ENCODE peak calls at places on chromosomes 12 and 14, in ten cellular contexts. One of them, this sample, is unnamed.

GRCh38 chr12:75909714-75910451 is 121.7 kb downstream of the PHLDA1 start:
- DNase-seq in NCI-H2081: peak; percentile 45
- DNase-seq in islet precursor cell: no peak
- DNase-seq in left lung: no peak
- DNase-seq in fibroblast of lung: no peak
- DNase-seq in osteocyte: no peak
- DNase-seq in stimulated activated CD4-positive, alpha-beta T cell treated with anti-CD3 and anti-CD28 coated beads, Interleukin-15, amount 100 ng/mL, for 24 hours: no peak
- DNase-seq in posterior cingulate gyrus: no peak
- DNase-seq in activated CD4-positive, alpha-beta T cell treated with anti-CD3 and anti-CD28 coated beads for 24 hours: no peak
- DNase-seq in IMR-90: no peak
- DNase-seq in this sample: no peak

GRCh38 chr14:20632831-20633771 is 8.4 kb downstream of the OR6S1 start:
- DNase-seq in NCI-H2081: peak; percentile 55
- DNase-seq in islet precursor cell: peak; percentile 93
- DNase-seq in left lung: no peak
- DNase-seq in fibroblast of lung: peak; percentile 82
- DNase-seq in osteocyte: no peak
- DNase-seq in stimulated activated CD4-positive, alpha-beta T cell treated with anti-CD3 and anti-CD28 coated beads, Interleukin-15, amount 100 ng/mL, for 24 hours: peak; percentile 80
- DNase-seq in posterior cingulate gyrus: peak; percentile 39
- DNase-seq in activated CD4-positive, alpha-beta T cell treated with anti-CD3 and anti-CD28 coated beads for 24 hours: peak; percentile 52
- DNase-seq in IMR-90: peak; percentile 85
- DNase-seq in this sample: peak; percentile 92

GRCh38 chr14:73323889-73324535 is 86.7 kb downstream of the PAPLN start:
- DNase-seq in NCI-H2081: no peak
- DNase-seq in islet precursor cell: no peak
- DNase-seq in left lung: no peak
- DNase-seq in fibroblast of lung: no peak
- DNase-seq in osteocyte: no peak
- DNase-seq in stimulated activated CD4-positive, alpha-beta T cell treated with anti-CD3 and anti-CD28 coated beads, Interleukin-15, amount 100 ng/mL, for 24 hours: no peak
- DNase-seq in posterior cingulate gyrus: no peak
- DNase-seq in activated CD4-positive, alpha-beta T cell treated with anti-CD3 and anti-CD28 coated beads for 24 hours: no peak
- DNase-seq in IMR-90: no peak
- DNase-seq in this sample: no peak

GRCh38 chr12:20722142-20722541 is 27.0 kb downstream of the SLCO1C1 start:
- DNase-seq in NCI-H2081: no peak
- DNase-seq in islet precursor cell: no peak
- DNase-seq in left lung: no peak
- DNase-seq in fibroblast of lung: no peak
- DNase-seq in osteocyte: no peak
- DNase-seq in stimulated activated CD4-positive, alpha-beta T cell treated with anti-CD3 and anti-CD28 coated beads, Interleukin-15, amount 100 ng/mL, for 24 hours: no peak
- DNase-seq in posterior cingulate gyrus: no peak
- DNase-seq in activated CD4-positive, alpha-beta T cell treated with anti-CD3 and anti-CD28 coated beads for 24 hours: no peak
- DNase-seq in IMR-90: no peak
- DNase-seq in this sample: no peak

GRCh38 chr14:24481622-24482324 is 26.3 kb downstream of the CMA1 start:
- DNase-seq in NCI-H2081: peak; percentile 17
- DNase-seq in islet precursor cell: peak; percentile 90
- DNase-seq in left lung: peak; percentile 46
- DNase-seq in fibroblast of lung: no peak
- DNase-seq in osteocyte: no peak
- DNase-seq in stimulated activated CD4-positive, alpha-beta T cell treated with anti-CD3 and anti-CD28 coated beads, Interleukin-15, amount 100 ng/mL, for 24 hours: peak; percentile 71
- DNase-seq in posterior cingulate gyrus: no peak
- DNase-seq in activated CD4-positive, alpha-beta T cell treated with anti-CD3 and anti-CD28 coated beads for 24 hours: peak; percentile 46
- DNase-seq in IMR-90: peak; percentile 8
- DNase-seq in this sample: peak; percentile 64

GRCh38 chr14:53571589-53571988 is 385.0 kb downstream of the BMP4 start:
- DNase-seq in NCI-H2081: no peak
- DNase-seq in islet precursor cell: no peak
- DNase-seq in left lung: no peak
- DNase-seq in fibroblast of lung: no peak
- DNase-seq in osteocyte: no peak
- DNase-seq in stimulated activated CD4-positive, alpha-beta T cell treated with anti-CD3 and anti-CD28 coated beads, Interleukin-15, amount 100 ng/mL, for 24 hours: no peak
- DNase-seq in posterior cingulate gyrus: no peak
- DNase-seq in activated CD4-positive, alpha-beta T cell treated with anti-CD3 and anti-CD28 coated beads for 24 hours: no peak
- DNase-seq in IMR-90: peak; percentile 14
- DNase-seq in this sample: no peak

GRCh38 chr12:119024226-119024810 is 43.0 kb downstream of the SRRM4 start:
- DNase-seq in NCI-H2081: no peak
- DNase-seq in islet precursor cell: no peak
- DNase-seq in left lung: no peak
- DNase-seq in fibroblast of lung: no peak
- DNase-seq in osteocyte: peak; percentile 38
- DNase-seq in stimulated activated CD4-positive, alpha-beta T cell treated with anti-CD3 and anti-CD28 coated beads, Interleukin-15, amount 100 ng/mL, for 24 hours: no peak
- DNase-seq in posterior cingulate gyrus: no peak
- DNase-seq in activated CD4-positive, alpha-beta T cell treated with anti-CD3 and anti-CD28 coated beads for 24 hours: no peak
- DNase-seq in IMR-90: no peak
- DNase-seq in this sample: no peak

GRCh38 chr12:15863258-15863835 is 18.8 kb upstream of the STRAP start:
- DNase-seq in NCI-H2081: no peak
- DNase-seq in islet precursor cell: peak; percentile 90
- DNase-seq in left lung: no peak
- DNase-seq in fibroblast of lung: no peak
- DNase-seq in osteocyte: no peak
- DNase-seq in stimulated activated CD4-positive, alpha-beta T cell treated with anti-CD3 and anti-CD28 coated beads, Interleukin-15, amount 100 ng/mL, for 24 hours: no peak
- DNase-seq in posterior cingulate gyrus: no peak
- DNase-seq in activated CD4-positive, alpha-beta T cell treated with anti-CD3 and anti-CD28 coated beads for 24 hours: no peak
- DNase-seq in IMR-90: peak; percentile 29
- DNase-seq in this sample: no peak

GRCh38 chr14:89927466-89927865 is 27.1 kb downstream of the EFCAB11 start:
- DNase-seq in NCI-H2081: no peak
- DNase-seq in islet precursor cell: no peak
- DNase-seq in left lung: no peak
- DNase-seq in fibroblast of lung: no peak
- DNase-seq in osteocyte: no peak
- DNase-seq in stimulated activated CD4-positive, alpha-beta T cell treated with anti-CD3 and anti-CD28 coated beads, Interleukin-15, amount 100 ng/mL, for 24 hours: no peak
- DNase-seq in posterior cingulate gyrus: no peak
- DNase-seq in activated CD4-positive, alpha-beta T cell treated with anti-CD3 and anti-CD28 coated beads for 24 hours: no peak
- DNase-seq in IMR-90: no peak
- DNase-seq in this sample: no peak

GRCh38 chr14:21092147-21093011 is 6.1 kb downstream of the ZNF219 start:
- DNase-seq in NCI-H2081: no peak
- DNase-seq in islet precursor cell: peak; percentile 86
- DNase-seq in left lung: peak; percentile 87
- DNase-seq in fibroblast of lung: peak; percentile 49
- DNase-seq in osteocyte: peak; percentile 95
- DNase-seq in stimulated activated CD4-positive, alpha-beta T cell treated with anti-CD3 and anti-CD28 coated beads, Interleukin-15, amount 100 ng/mL, for 24 hours: peak; percentile 93
- DNase-seq in posterior cingulate gyrus: peak; percentile 86
- DNase-seq in activated CD4-positive, alpha-beta T cell treated with anti-CD3 and anti-CD28 coated beads for 24 hours: peak; percentile 92
- DNase-seq in IMR-90: peak; percentile 67
- DNase-seq in this sample: peak; percentile 94

GRCh38 chr14:90795744-90796143 is 20.5 kb downstream of the TTC7B start:
- DNase-seq in NCI-H2081: no peak
- DNase-seq in islet precursor cell: peak; percentile 75
- DNase-seq in left lung: no peak
- DNase-seq in fibroblast of lung: peak; percentile 85
- DNase-seq in osteocyte: no peak
- DNase-seq in stimulated activated CD4-positive, alpha-beta T cell treated with anti-CD3 and anti-CD28 coated beads, Interleukin-15, amount 100 ng/mL, for 24 hours: no peak
- DNase-seq in posterior cingulate gyrus: no peak
- DNase-seq in activated CD4-positive, alpha-beta T cell treated with anti-CD3 and anti-CD28 coated beads for 24 hours: no peak
- DNase-seq in IMR-90: peak; percentile 93
- DNase-seq in this sample: no peak

GRCh38 chr14:65034021-65034420 is 47.3 kb downstream of the FNTB start:
- DNase-seq in NCI-H2081: no peak
- DNase-seq in islet precursor cell: no peak
- DNase-seq in left lung: no peak
- DNase-seq in fibroblast of lung: no peak
- DNase-seq in osteocyte: no peak
- DNase-seq in stimulated activated CD4-positive, alpha-beta T cell treated with anti-CD3 and anti-CD28 coated beads, Interleukin-15, amount 100 ng/mL, for 24 hours: no peak
- DNase-seq in posterior cingulate gyrus: no peak
- DNase-seq in activated CD4-positive, alpha-beta T cell treated with anti-CD3 and anti-CD28 coated beads for 24 hours: no peak
- DNase-seq in IMR-90: no peak
- DNase-seq in this sample: no peak

GRCh38 chr12:45355750-45356149 is 139.9 kb downstream of the ANO6 start:
- DNase-seq in NCI-H2081: no peak
- DNase-seq in islet precursor cell: no peak
- DNase-seq in left lung: no peak
- DNase-seq in fibroblast of lung: peak; percentile 41
- DNase-seq in osteocyte: no peak
- DNase-seq in stimulated activated CD4-positive, alpha-beta T cell treated with anti-CD3 and anti-CD28 coated beads, Interleukin-15, amount 100 ng/mL, for 24 hours: no peak
- DNase-seq in posterior cingulate gyrus: no peak
- DNase-seq in activated CD4-positive, alpha-beta T cell treated with anti-CD3 and anti-CD28 coated beads for 24 hours: no peak
- DNase-seq in IMR-90: peak; percentile 15
- DNase-seq in this sample: no peak

GRCh38 chr12:100348657-100349454 is 8.0 kb upstream of the SLC17A8 start:
- DNase-seq in NCI-H2081: peak; percentile 33
- DNase-seq in islet precursor cell: no peak
- DNase-seq in left lung: no peak
- DNase-seq in fibroblast of lung: peak; percentile 21
- DNase-seq in osteocyte: no peak
- DNase-seq in stimulated activated CD4-positive, alpha-beta T cell treated with anti-CD3 and anti-CD28 coated beads, Interleukin-15, amount 100 ng/mL, for 24 hours: no peak
- DNase-seq in posterior cingulate gyrus: no peak
- DNase-seq in activated CD4-positive, alpha-beta T cell treated with anti-CD3 and anti-CD28 coated beads for 24 hours: no peak
- DNase-seq in IMR-90: peak; percentile 38
- DNase-seq in this sample: no peak

GRCh38 chr14:93926209-93926872 is 803 bp upstream of the FAM181A start:
- DNase-seq in NCI-H2081: peak; percentile 78
- DNase-seq in islet precursor cell: no peak
- DNase-seq in left lung: no peak
- DNase-seq in fibroblast of lung: no peak
- DNase-seq in osteocyte: no peak
- DNase-seq in stimulated activated CD4-positive, alpha-beta T cell treated with anti-CD3 and anti-CD28 coated beads, Interleukin-15, amount 100 ng/mL, for 24 hours: no peak
- DNase-seq in posterior cingulate gyrus: peak; percentile 63
- DNase-seq in activated CD4-positive, alpha-beta T cell treated with anti-CD3 and anti-CD28 coated beads for 24 hours: no peak
- DNase-seq in IMR-90: no peak
- DNase-seq in this sample: no peak

GRCh38 chr14:68278568-68279436 is 459.2 kb downstream of the RAD51B start:
- DNase-seq in NCI-H2081: no peak
- DNase-seq in islet precursor cell: peak; percentile 82
- DNase-seq in left lung: no peak
- DNase-seq in fibroblast of lung: peak; percentile 85
- DNase-seq in osteocyte: no peak
- DNase-seq in stimulated activated CD4-positive, alpha-beta T cell treated with anti-CD3 and anti-CD28 coated beads, Interleukin-15, amount 100 ng/mL, for 24 hours: no peak
- DNase-seq in posterior cingulate gyrus: no peak
- DNase-seq in activated CD4-positive, alpha-beta T cell treated with anti-CD3 and anti-CD28 coated beads for 24 hours: no peak
- DNase-seq in IMR-90: peak; percentile 64
- DNase-seq in this sample: no peak

GRCh38 chr12:31029916-31030562 is 43.6 kb upstream of the DDX11 start:
- DNase-seq in NCI-H2081: no peak
- DNase-seq in islet precursor cell: peak; percentile 62
- DNase-seq in left lung: peak; percentile 13
- DNase-seq in fibroblast of lung: no peak
- DNase-seq in osteocyte: no peak
- DNase-seq in stimulated activated CD4-positive, alpha-beta T cell treated with anti-CD3 and anti-CD28 coated beads, Interleukin-15, amount 100 ng/mL, for 24 hours: no peak
- DNase-seq in posterior cingulate gyrus: peak; percentile 58
- DNase-seq in activated CD4-positive, alpha-beta T cell treated with anti-CD3 and anti-CD28 coated beads for 24 hours: no peak
- DNase-seq in IMR-90: no peak
- DNase-seq in this sample: no peak

GRCh38 chr14:95953111-95953724 is 76.6 kb downstream of the TUNAR start:
- DNase-seq in NCI-H2081: no peak
- DNase-seq in islet precursor cell: no peak
- DNase-seq in left lung: no peak
- DNase-seq in fibroblast of lung: peak; percentile 5
- DNase-seq in osteocyte: no peak
- DNase-seq in stimulated activated CD4-positive, alpha-beta T cell treated with anti-CD3 and anti-CD28 coated beads, Interleukin-15, amount 100 ng/mL, for 24 hours: no peak
- DNase-seq in posterior cingulate gyrus: no peak
- DNase-seq in activated CD4-positive, alpha-beta T cell treated with anti-CD3 and anti-CD28 coated beads for 24 hours: no peak
- DNase-seq in IMR-90: no peak
- DNase-seq in this sample: no peak

GRCh38 chr12:2163172-2163927 is 110.6 kb downstream of the CACNA1C start:
- DNase-seq in NCI-H2081: no peak
- DNase-seq in islet precursor cell: no peak
- DNase-seq in left lung: peak; percentile 78
- DNase-seq in fibroblast of lung: peak; percentile 100
- DNase-seq in osteocyte: no peak
- DNase-seq in stimulated activated CD4-positive, alpha-beta T cell treated with anti-CD3 and anti-CD28 coated beads, Interleukin-15, amount 100 ng/mL, for 24 hours: no peak
- DNase-seq in posterior cingulate gyrus: no peak
- DNase-seq in activated CD4-positive, alpha-beta T cell treated with anti-CD3 and anti-CD28 coated beads for 24 hours: no peak
- DNase-seq in IMR-90: peak; percentile 98
- DNase-seq in this sample: no peak

GRCh38 chr12:54998958-54999510 is 14.5 kb upstream of the TESPA1 start:
- DNase-seq in NCI-H2081: no peak
- DNase-seq in islet precursor cell: no peak
- DNase-seq in left lung: no peak
- DNase-seq in fibroblast of lung: no peak
- DNase-seq in osteocyte: no peak
- DNase-seq in stimulated activated CD4-positive, alpha-beta T cell treated with anti-CD3 and anti-CD28 coated beads, Interleukin-15, amount 100 ng/mL, for 24 hours: no peak
- DNase-seq in posterior cingulate gyrus: no peak
- DNase-seq in activated CD4-positive, alpha-beta T cell treated with anti-CD3 and anti-CD28 coated beads for 24 hours: no peak
- DNase-seq in IMR-90: no peak
- DNase-seq in this sample: no peak

GRCh38 chr12:23954332-23954731 is 4.9 kb upstream of the SOX5 start:
- DNase-seq in NCI-H2081: no peak
- DNase-seq in islet precursor cell: no peak
- DNase-seq in left lung: no peak
- DNase-seq in fibroblast of lung: peak; percentile 48
- DNase-seq in osteocyte: no peak
- DNase-seq in stimulated activated CD4-positive, alpha-beta T cell treated with anti-CD3 and anti-CD28 coated beads, Interleukin-15, amount 100 ng/mL, for 24 hours: no peak
- DNase-seq in posterior cingulate gyrus: no peak
- DNase-seq in activated CD4-positive, alpha-beta T cell treated with anti-CD3 and anti-CD28 coated beads for 24 hours: no peak
- DNase-seq in IMR-90: peak; percentile 76
- DNase-seq in this sample: no peak

GRCh38 chr12:117577122-117577657 is 215.8 kb upstream of the NOS1 start:
- DNase-seq in NCI-H2081: no peak
- DNase-seq in islet precursor cell: no peak
- DNase-seq in left lung: no peak
- DNase-seq in fibroblast of lung: no peak
- DNase-seq in osteocyte: no peak
- DNase-seq in stimulated activated CD4-positive, alpha-beta T cell treated with anti-CD3 and anti-CD28 coated beads, Interleukin-15, amount 100 ng/mL, for 24 hours: no peak
- DNase-seq in posterior cingulate gyrus: no peak
- DNase-seq in activated CD4-positive, alpha-beta T cell treated with anti-CD3 and anti-CD28 coated beads for 24 hours: no peak
- DNase-seq in IMR-90: no peak
- DNase-seq in this sample: no peak

GRCh38 chr14:64611358-64612020 is 61.7 kb downstream of the PPP1R36 start:
- DNase-seq in NCI-H2081: no peak
- DNase-seq in islet precursor cell: no peak
- DNase-seq in left lung: no peak
- DNase-seq in fibroblast of lung: no peak
- DNase-seq in osteocyte: no peak
- DNase-seq in stimulated activated CD4-positive, alpha-beta T cell treated with anti-CD3 and anti-CD28 coated beads, Interleukin-15, amount 100 ng/mL, for 24 hours: no peak
- DNase-seq in posterior cingulate gyrus: no peak
- DNase-seq in activated CD4-positive, alpha-beta T cell treated with anti-CD3 and anti-CD28 coated beads for 24 hours: no peak
- DNase-seq in IMR-90: peak; percentile 61
- DNase-seq in this sample: no peak

GRCh38 chr12:93595336-93595735 is 22.9 kb downstream of the SOCS2 start:
- DNase-seq in NCI-H2081: no peak
- DNase-seq in islet precursor cell: no peak
- DNase-seq in left lung: no peak
- DNase-seq in fibroblast of lung: no peak
- DNase-seq in osteocyte: no peak
- DNase-seq in stimulated activated CD4-positive, alpha-beta T cell treated with anti-CD3 and anti-CD28 coated beads, Interleukin-15, amount 100 ng/mL, for 24 hours: no peak
- DNase-seq in posterior cingulate gyrus: no peak
- DNase-seq in activated CD4-positive, alpha-beta T cell treated with anti-CD3 and anti-CD28 coated beads for 24 hours: no peak
- DNase-seq in IMR-90: no peak
- DNase-seq in this sample: no peak

GRCh38 chr14:105700622-105701288 is 174.4 kb downstream of the TMEM121 start:
- DNase-seq in NCI-H2081: no peak
- DNase-seq in islet precursor cell: no peak
- DNase-seq in left lung: no peak
- DNase-seq in fibroblast of lung: no peak
- DNase-seq in osteocyte: no peak
- DNase-seq in stimulated activated CD4-positive, alpha-beta T cell treated with anti-CD3 and anti-CD28 coated beads, Interleukin-15, amount 100 ng/mL, for 24 hours: no peak
- DNase-seq in posterior cingulate gyrus: no peak
- DNase-seq in activated CD4-positive, alpha-beta T cell treated with anti-CD3 and anti-CD28 coated beads for 24 hours: no peak
- DNase-seq in IMR-90: no peak
- DNase-seq in this sample: peak; percentile 46

GRCh38 chr14:85197976-85198375 is 332.0 kb upstream of the FLRT2 start:
- DNase-seq in NCI-H2081: no peak
- DNase-seq in islet precursor cell: no peak
- DNase-seq in left lung: no peak
- DNase-seq in fibroblast of lung: no peak
- DNase-seq in osteocyte: no peak
- DNase-seq in stimulated activated CD4-positive, alpha-beta T cell treated with anti-CD3 and anti-CD28 coated beads, Interleukin-15, amount 100 ng/mL, for 24 hours: no peak
- DNase-seq in posterior cingulate gyrus: no peak
- DNase-seq in activated CD4-positive, alpha-beta T cell treated with anti-CD3 and anti-CD28 coated beads for 24 hours: no peak
- DNase-seq in IMR-90: no peak
- DNase-seq in this sample: no peak

GRCh38 chr12:121293603-121294002 is 2.9 kb downstream of the CAMKK2 start:
- DNase-seq in NCI-H2081: no peak
- DNase-seq in islet precursor cell: no peak
- DNase-seq in left lung: no peak
- DNase-seq in fibroblast of lung: no peak
- DNase-seq in osteocyte: no peak
- DNase-seq in stimulated activated CD4-positive, alpha-beta T cell treated with anti-CD3 and anti-CD28 coated beads, Interleukin-15, amount 100 ng/mL, for 24 hours: no peak
- DNase-seq in posterior cingulate gyrus: no peak
- DNase-seq in activated CD4-positive, alpha-beta T cell treated with anti-CD3 and anti-CD28 coated beads for 24 hours: no peak
- DNase-seq in IMR-90: no peak
- DNase-seq in this sample: no peak

GRCh38 chr14:35818346-35819115 is 7.6 kb upstream of the BRMS1L start:
- DNase-seq in NCI-H2081: peak; percentile 15
- DNase-seq in islet precursor cell: no peak
- DNase-seq in left lung: no peak
- DNase-seq in fibroblast of lung: peak; percentile 22
- DNase-seq in osteocyte: no peak
- DNase-seq in stimulated activated CD4-positive, alpha-beta T cell treated with anti-CD3 and anti-CD28 coated beads, Interleukin-15, amount 100 ng/mL, for 24 hours: peak; percentile 23
- DNase-seq in posterior cingulate gyrus: peak; percentile 33
- DNase-seq in activated CD4-positive, alpha-beta T cell treated with anti-CD3 and anti-CD28 coated beads for 24 hours: no peak
- DNase-seq in IMR-90: peak; percentile 58
- DNase-seq in this sample: peak; percentile 43